ENCODE peak calls at places on chromosomes 13 and 19, in five cellular contexts. One of them, this sample, is unnamed.

GRCh38 chr13:39263033-39263432 is 224.8 kb downstream of the NHLRC3 start:
- DNase-seq in tibial nerve: peak
- DNase-seq in tibial artery: no peak
- DNase-seq in adrenal gland: peak
- DNase-seq in heart left ventricle: peak
- DNase-seq in this sample: no peak

GRCh38 chr19:19575411-19575810 is 37.3 kb downstream of the CILP2 start:
- DNase-seq in tibial nerve: no peak
- DNase-seq in tibial artery: no peak
- DNase-seq in adrenal gland: no peak
- DNase-seq in heart left ventricle: no peak
- DNase-seq in this sample: no peak

GRCh38 chr19:4730740-4731171 is 7.1 kb upstream of the DPP9 start:
- DNase-seq in tibial nerve: no peak
- DNase-seq in tibial artery: no peak
- DNase-seq in adrenal gland: no peak
- DNase-seq in heart left ventricle: no peak
- DNase-seq in this sample: no peak

GRCh38 chr19:11736696-11737095 is 2.0 kb downstream of the ZNF823 start:
- DNase-seq in tibial nerve: no peak
- DNase-seq in tibial artery: no peak
- DNase-seq in adrenal gland: peak
- DNase-seq in heart left ventricle: peak
- DNase-seq in this sample: no peak

GRCh38 chr13:81184556-81185265 is 843.8 kb upstream of the SPRY2 start:
- DNase-seq in tibial nerve: no peak
- DNase-seq in tibial artery: no peak
- DNase-seq in adrenal gland: no peak
- DNase-seq in heart left ventricle: no peak
- DNase-seq in this sample: no peak

GRCh38 chr13:92622905-92623304 is 603.7 kb upstream of the GPC6 start:
- DNase-seq in tibial nerve: no peak
- DNase-seq in tibial artery: no peak
- DNase-seq in adrenal gland: no peak
- DNase-seq in heart left ventricle: no peak
- DNase-seq in this sample: no peak

GRCh38 chr13:95106562-95106961 is 194.7 kb downstream of the ABCC4 start:
- DNase-seq in tibial nerve: no peak
- DNase-seq in tibial artery: no peak
- DNase-seq in adrenal gland: no peak
- DNase-seq in heart left ventricle: no peak
- DNase-seq in this sample: no peak

GRCh38 chr13:22927008-22927393 is 253.8 kb upstream of the SGCG start:
- DNase-seq in tibial nerve: no peak
- DNase-seq in tibial artery: no peak
- DNase-seq in adrenal gland: no peak
- DNase-seq in heart left ventricle: no peak
- DNase-seq in this sample: no peak

GRCh38 chr19:6221220-6221877 is 58.4 kb downstream of the MLLT1 start:
- DNase-seq in tibial nerve: no peak
- DNase-seq in tibial artery: peak
- DNase-seq in adrenal gland: no peak
- DNase-seq in heart left ventricle: peak
- DNase-seq in this sample: no peak

GRCh38 chr19:823565-824121 is 1.9 kb upstream of the PLPPR3 start:
- DNase-seq in tibial nerve: no peak
- DNase-seq in tibial artery: no peak
- DNase-seq in adrenal gland: no peak
- DNase-seq in heart left ventricle: no peak
- DNase-seq in this sample: no peak

GRCh38 chr19:15161028-15161984 is 39.5 kb downstream of the NOTCH3 start:
- DNase-seq in tibial nerve: no peak
- DNase-seq in tibial artery: peak
- DNase-seq in adrenal gland: no peak
- DNase-seq in heart left ventricle: no peak
- DNase-seq in this sample: no peak

GRCh38 chr19:940591-941291 is 14.9 kb downstream of the ARID3A start:
- DNase-seq in tibial nerve: peak
- DNase-seq in tibial artery: peak
- DNase-seq in adrenal gland: peak
- DNase-seq in heart left ventricle: peak
- DNase-seq in this sample: no peak

GRCh38 chr13:101757446-101758039 is 305.1 kb downstream of the ITGBL1 start:
- DNase-seq in tibial nerve: no peak
- DNase-seq in tibial artery: no peak
- DNase-seq in adrenal gland: no peak
- DNase-seq in heart left ventricle: no peak
- DNase-seq in this sample: no peak

GRCh38 chr13:32001769-32002168 is 29.8 kb upstream of the FRY start:
- DNase-seq in tibial nerve: no peak
- DNase-seq in tibial artery: no peak
- DNase-seq in adrenal gland: no peak
- DNase-seq in heart left ventricle: no peak
- DNase-seq in this sample: no peak

GRCh38 chr13:31997641-31998040 is 33.9 kb upstream of the FRY start:
- DNase-seq in tibial nerve: no peak
- DNase-seq in tibial artery: no peak
- DNase-seq in adrenal gland: no peak
- DNase-seq in heart left ventricle: no peak
- DNase-seq in this sample: no peak

GRCh38 chr13:31996611-31997010 is 35.0 kb upstream of the FRY start:
- DNase-seq in tibial nerve: no peak
- DNase-seq in tibial artery: no peak
- DNase-seq in adrenal gland: no peak
- DNase-seq in heart left ventricle: no peak
- DNase-seq in this sample: no peak

GRCh38 chr13:31998131-31998530 is 33.4 kb upstream of the FRY start:
- DNase-seq in tibial nerve: no peak
- DNase-seq in tibial artery: no peak
- DNase-seq in adrenal gland: no peak
- DNase-seq in heart left ventricle: no peak
- DNase-seq in this sample: no peak

DNA sequence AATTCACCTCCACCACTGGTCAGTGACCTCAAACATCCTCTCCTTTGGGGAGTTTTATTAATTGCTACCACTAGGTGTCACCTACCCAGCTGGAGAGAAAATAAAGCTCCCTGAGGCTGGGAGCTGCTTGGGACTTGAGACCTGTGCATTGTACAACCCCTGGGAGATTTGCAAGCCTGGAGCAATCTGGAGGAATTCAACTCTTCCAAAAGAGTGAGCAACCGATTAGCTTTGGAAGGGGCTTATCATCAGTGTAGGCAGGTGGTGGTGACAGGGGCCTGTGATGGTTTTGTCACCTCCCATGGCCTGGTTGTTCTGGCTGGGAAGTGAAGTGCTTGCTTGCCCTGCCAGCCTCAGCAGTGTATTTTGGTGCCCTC is 30.2 kb upstream of the FRY start:
- DNase-seq in tibial nerve: no peak
- DNase-seq in tibial artery: no peak
- DNase-seq in adrenal gland: no peak
- DNase-seq in heart left ventricle: peak
- DNase-seq in this sample: no peak
- TF ChIP-seq CTCF in tibial nerve: peak
- TF ChIP-seq CTCF in tibial artery: peak
- TF ChIP-seq CTCF in adrenal gland: peak
- TF ChIP-seq CTCF in heart left ventricle: peak
- TF ChIP-seq CTCF in this sample: peak

DNA sequence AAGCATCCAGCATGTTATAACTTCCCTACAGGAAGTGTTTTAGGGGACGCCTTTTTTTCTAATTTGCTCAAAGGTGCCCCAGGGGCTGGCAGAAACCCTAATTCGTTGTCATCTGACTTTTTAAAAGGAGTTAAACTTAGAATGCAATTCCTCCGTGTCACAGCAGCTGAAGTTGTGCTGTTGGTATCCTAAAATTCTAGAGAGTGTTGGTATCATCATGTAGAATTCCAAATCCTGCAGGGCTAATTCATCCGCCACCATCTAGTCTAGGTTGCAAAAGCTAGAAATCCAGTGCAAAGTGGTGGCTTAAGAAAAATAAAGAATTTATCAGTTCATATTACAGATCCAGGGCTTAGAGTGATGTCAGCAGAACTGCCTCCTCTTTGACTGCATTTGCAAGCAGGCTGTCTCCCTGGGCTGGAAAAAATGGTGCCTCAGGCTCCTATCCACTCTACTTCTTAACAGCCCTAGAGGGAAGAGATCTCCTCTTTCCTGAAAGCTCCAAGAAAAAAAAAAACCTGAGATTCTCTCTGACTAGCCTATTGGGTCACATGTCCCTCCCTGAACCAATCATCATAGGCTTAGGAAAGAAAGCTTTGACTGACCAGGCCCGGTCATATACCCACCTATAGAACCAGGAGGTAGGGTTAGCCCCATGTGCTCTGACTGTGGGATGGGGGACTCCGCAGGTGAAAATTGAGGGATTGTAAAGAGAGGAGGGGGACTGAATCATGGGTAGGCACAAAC is 73.0 kb downstream of the MAP4K1 start:
- DNase-seq in tibial nerve: no peak
- DNase-seq in tibial artery: no peak
- DNase-seq in adrenal gland: no peak
- DNase-seq in heart left ventricle: no peak
- DNase-seq in this sample: no peak
- H3K4me3 ChIP-seq in tibial nerve: no peak
- H3K4me3 ChIP-seq in tibial artery: no peak
- H3K4me3 ChIP-seq in adrenal gland: peak
- H3K4me3 ChIP-seq in heart left ventricle: no peak
- H3K4me3 ChIP-seq in this sample: peak

GRCh38 chr19:9498183-9498902 is at the start of gene ZNF560:
- DNase-seq in tibial nerve: no peak
- DNase-seq in tibial artery: no peak
- DNase-seq in adrenal gland: no peak
- DNase-seq in heart left ventricle: no peak
- DNase-seq in this sample: no peak
- TF ChIP-seq CTCF in tibial nerve: no peak
- TF ChIP-seq CTCF in tibial artery: no peak
- TF ChIP-seq CTCF in adrenal gland: no peak
- TF ChIP-seq CTCF in heart left ventricle: no peak
- TF ChIP-seq CTCF in this sample: peak

GRCh38 chr19:9966448-9966847 is 30.1 kb upstream of the OLFM2 start:
- DNase-seq in tibial nerve: no peak
- DNase-seq in tibial artery: no peak
- DNase-seq in adrenal gland: no peak
- DNase-seq in heart left ventricle: no peak
- DNase-seq in this sample: no peak
- H3K4me3 ChIP-seq in tibial nerve: no peak
- H3K4me3 ChIP-seq in tibial artery: no peak
- H3K4me3 ChIP-seq in adrenal gland: no peak
- H3K4me3 ChIP-seq in heart left ventricle: no peak
- H3K4me3 ChIP-seq in this sample: no peak

DNA sequence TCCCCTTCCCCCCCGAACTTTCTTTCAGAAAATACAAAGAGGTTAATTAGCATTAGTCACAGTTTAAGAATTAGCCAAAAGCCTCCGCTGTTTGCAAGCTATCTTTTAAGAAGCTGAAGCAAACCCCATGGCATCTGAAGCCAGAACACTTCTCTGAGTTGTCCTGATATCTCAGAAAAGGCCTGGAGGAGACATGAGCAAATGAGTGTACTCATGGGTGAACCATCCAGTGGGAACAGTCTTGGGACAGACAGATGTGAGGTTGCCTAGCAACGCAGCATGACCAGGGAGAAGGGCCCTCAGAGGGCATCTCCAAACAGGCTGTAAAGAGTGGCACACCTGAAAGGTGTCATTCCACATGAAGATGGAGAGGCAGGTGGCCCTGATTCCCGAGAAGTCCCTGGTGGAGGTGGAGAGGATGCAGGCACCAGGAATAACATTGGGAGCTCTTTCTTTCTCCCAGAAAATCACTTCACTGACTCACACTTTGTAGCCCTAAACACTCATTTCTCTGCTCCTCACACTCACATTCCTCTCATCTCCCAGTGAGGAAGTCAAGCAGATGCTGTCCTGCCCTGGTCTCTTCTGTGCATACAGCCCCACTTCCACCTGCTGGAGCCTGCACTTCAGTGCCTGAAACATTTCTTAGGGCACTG is 87.0 kb upstream of the TSHZ3 start:
- DNase-seq in tibial nerve: no peak
- DNase-seq in tibial artery: no peak
- DNase-seq in adrenal gland: no peak
- DNase-seq in heart left ventricle: no peak
- DNase-seq in this sample: no peak
- TF ChIP-seq CTCF in tibial nerve: no peak
- TF ChIP-seq CTCF in tibial artery: no peak
- TF ChIP-seq CTCF in adrenal gland: no peak
- TF ChIP-seq CTCF in heart left ventricle: no peak
- TF ChIP-seq CTCF in this sample: no peak

GRCh38 chr19:45076851-45077730 is 813 bp upstream of the ZNF296 start:
- DNase-seq in tibial nerve: no peak
- DNase-seq in tibial artery: no peak
- DNase-seq in adrenal gland: no peak
- DNase-seq in heart left ventricle: no peak
- DNase-seq in this sample: no peak
- H3K4me3 ChIP-seq in tibial nerve: peak
- H3K4me3 ChIP-seq in tibial artery: peak
- H3K4me3 ChIP-seq in adrenal gland: peak
- H3K4me3 ChIP-seq in heart left ventricle: peak
- H3K4me3 ChIP-seq in this sample: peak

DNA sequence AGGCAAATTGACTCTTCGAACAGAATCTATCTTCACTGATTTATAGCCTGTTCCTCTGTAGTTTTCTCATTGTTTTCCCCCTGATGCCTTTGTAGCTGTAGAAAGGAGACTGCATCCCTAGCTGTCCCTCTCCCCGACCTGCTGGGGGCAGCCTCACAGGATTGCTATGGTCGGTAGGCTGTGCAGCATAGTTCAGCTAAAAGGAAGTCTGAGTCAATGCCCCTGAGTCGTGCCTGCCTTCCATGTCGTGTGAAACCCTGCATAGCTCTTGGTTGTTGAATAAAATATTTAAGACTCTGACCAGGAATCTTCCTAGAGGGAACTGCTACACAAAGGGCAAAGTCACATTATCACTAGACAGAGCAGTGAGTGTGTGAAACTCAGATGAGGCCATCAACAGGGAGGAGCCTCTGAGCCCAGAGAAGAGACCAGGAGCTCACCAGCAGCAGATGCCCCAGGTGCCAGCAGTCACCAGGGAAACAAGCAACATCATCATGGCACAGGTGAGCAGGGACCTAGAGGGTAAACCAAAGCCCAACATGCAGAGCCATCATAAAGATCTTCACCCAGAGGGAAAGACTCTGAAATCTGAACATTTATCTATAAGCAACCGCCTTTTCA is 108.4 kb upstream of the NBEA start:
- DNase-seq in tibial nerve: no peak
- DNase-seq in tibial artery: no peak
- DNase-seq in adrenal gland: no peak
- DNase-seq in heart left ventricle: no peak
- DNase-seq in this sample: no peak
- TF ChIP-seq CTCF in tibial nerve: no peak
- TF ChIP-seq CTCF in tibial artery: no peak
- TF ChIP-seq CTCF in adrenal gland: no peak
- TF ChIP-seq CTCF in heart left ventricle: no peak
- TF ChIP-seq CTCF in this sample: peak